ENCODE peak calls at places on chromosome 11, in four cellular contexts. One of them, this sample, is unnamed.

GRCh38 chr11:2810401-2811205 is 75.0 kb downstream of the CDKN1C start:
- DNase-seq in NCI-H1436: no peak
- DNase-seq in ovary: peak
- DNase-seq in small intestine: no peak
- DNase-seq in this sample: no peak

GRCh38 chr11:81959341-81959740 is 774.3 kb downstream of the FAM181B start:
- DNase-seq in NCI-H1436: no peak
- DNase-seq in ovary: no peak
- DNase-seq in small intestine: no peak
- DNase-seq in this sample: peak

GRCh38 chr11:119891392-119891791 is 162.4 kb upstream of the NECTIN1 start:
- DNase-seq in NCI-H1436: no peak
- DNase-seq in ovary: no peak
- DNase-seq in small intestine: no peak
- DNase-seq in this sample: no peak

GRCh38 chr11:134052988-134053945 is 15.6 kb upstream of the JAM3 start:
- DNase-seq in NCI-H1436: no peak
- DNase-seq in ovary: no peak
- DNase-seq in small intestine: peak
- DNase-seq in this sample: no peak

GRCh38 chr11:93389737-93390136 is 59.2 kb downstream of the DEUP1 start:
- DNase-seq in NCI-H1436: no peak
- DNase-seq in ovary: no peak
- DNase-seq in small intestine: no peak
- DNase-seq in this sample: no peak

GRCh38 chr11:45239733-45240132 is 46.4 kb downstream of the SYT13 start:
- DNase-seq in NCI-H1436: no peak
- DNase-seq in ovary: no peak
- DNase-seq in small intestine: no peak
- DNase-seq in this sample: no peak

GRCh38 chr11:35735903-35736302 is 73.3 kb downstream of the TRIM44 start:
- DNase-seq in NCI-H1436: no peak
- DNase-seq in ovary: no peak
- DNase-seq in small intestine: no peak
- DNase-seq in this sample: no peak

GRCh38 chr11:120215634-120216033 is 4.8 kb downstream of the OAF start:
- DNase-seq in NCI-H1436: no peak
- DNase-seq in ovary: peak
- DNase-seq in small intestine: peak
- DNase-seq in this sample: peak

GRCh38 chr11:102427068-102427467 is 25.5 kb downstream of the TMEM123 start:
- DNase-seq in NCI-H1436: no peak
- DNase-seq in ovary: no peak
- DNase-seq in small intestine: no peak
- DNase-seq in this sample: no peak

GRCh38 chr11:108345767-108346166 is 121.6 kb downstream of the C11orf65 start:
- DNase-seq in NCI-H1436: no peak
- DNase-seq in ovary: no peak
- DNase-seq in small intestine: no peak
- DNase-seq in this sample: no peak

GRCh38 chr11:112666253-112666652 is 295.0 kb upstream of the NCAM1 start:
- DNase-seq in NCI-H1436: no peak
- DNase-seq in ovary: no peak
- DNase-seq in small intestine: no peak
- DNase-seq in this sample: no peak

GRCh38 chr11:32333335-32333991 is 101.9 kb downstream of the WT1 start:
- DNase-seq in NCI-H1436: no peak
- DNase-seq in ovary: peak
- DNase-seq in small intestine: peak
- DNase-seq in this sample: peak